ENCODE peak calls at places on chromosomes 6 and 20, in five cellular contexts. N, C, A, Z and I are unnamed samples.

GRCh38 chr20:20456736-20457135 is 88.8 kb downstream of the INSM1 start:
- DNase-seq in N (no peak), C (no peak), A (no peak), Z (no peak), I (no peak)

GRCh38 chr6:151014404-151015150 is 149.1 kb downstream of the MTHFD1L start:
- DNase-seq in N (peak; percentile 68), C (peak; percentile 57), A (peak; percentile 67), Z (peak; percentile 68), I (peak; percentile 54)

GRCh38 chr20:45735988-45736387 is 13.8 kb downstream of the SPINT4 start:
- DNase-seq in N (no peak), C (no peak), A (no peak), Z (no peak), I (no peak)

GRCh38 chr20:44748005-44748370 is 2.3 kb downstream of the KCNK15 start:
- DNase-seq in N (no peak), C (no peak), A (no peak), Z (no peak), I (no peak)

GRCh38 chr6:45661667-45662066 is 283.9 kb upstream of the SUPT3H start:
- DNase-seq in N (no peak), C (no peak), A (peak; percentile 45), Z (no peak), I (no peak)

GRCh38 chr6:73854998-73855718 is 159.2 kb downstream of the CD109 start:
- DNase-seq in N (peak; percentile 42), C (no peak), A (peak; percentile 58), Z (no peak), I (peak; percentile 49)

GRCh38 chr6:165834613-165835259 is 171.7 kb upstream of the PDE10A start:
- DNase-seq in N (peak; percentile 68), C (no peak), A (no peak), Z (peak; percentile 91), I (no peak)

GRCh38 chr20:39853664-39854063 is 835.4 kb downstream of the MAFB start:
- DNase-seq in N (no peak), C (no peak), A (no peak), Z (no peak), I (no peak)

GRCh38 chr6:38404355-38404754 is 235.4 kb downstream of the BTBD9 start:
- DNase-seq in N (no peak), C (no peak), A (peak; percentile 24), Z (no peak), I (no peak)

GRCh38 chr6:48109902-48110301 is 1.1 kb downstream of the PTCHD4 start:
- DNase-seq in N (no peak), C (no peak), A (no peak), Z (no peak), I (no peak)

GRCh38 chr20:48025061-48025515 is 239.8 kb upstream of the SULF2 start:
- DNase-seq in N (peak; percentile 29), C (no peak), A (peak; percentile 15), Z (no peak), I (no peak)

GRCh38 chr20:37922016-37922415 is 19.1 kb downstream of the VSTM2L start:
- DNase-seq in N (no peak), C (no peak), A (no peak), Z (no peak), I (no peak)

GRCh38 chr6:223763-224162 is 68.5 kb upstream of the DUSP22 start:
- DNase-seq in N (no peak), C (no peak), A (no peak), Z (no peak), I (no peak)

GRCh38 chr20:17555106-17555505 is 14.8 kb upstream of the DSTN start:
- DNase-seq in N (no peak), C (no peak), A (no peak), Z (no peak), I (no peak)

GRCh38 chr20:17545127-17545526 is 13.9 kb upstream of the BFSP1 start:
- DNase-seq in N (no peak), C (no peak), A (no peak), Z (no peak), I (no peak)

GRCh38 chr20:17543531-17543961 is 12.4 kb upstream of the BFSP1 start:
- DNase-seq in N (no peak), C (no peak), A (no peak), Z (no peak), I (no peak)

GRCh38 chr20:17549131-17549530 is 18.0 kb upstream of the BFSP1 start:
- DNase-seq in N (no peak), C (no peak), A (no peak), Z (no peak), I (no peak)
- H3K27ac ChIP-seq in N (no peak overlapping the region), C (no peak overlapping the region), A (no peak overlapping the region), Z (no peak overlapping the region), I (no peak overlapping the region)

GRCh38 chr6:2841264-2842138 is at the start of gene SERPINB1:
- DNase-seq in N (peak; percentile 90), C (peak; percentile 64), A (no peak), Z (peak; percentile 98), I (peak; percentile 69)
- H3K4me3 ChIP-seq in N (peak within 1 kb of the TSS; percentile 64), C (peak within 1 kb of the TSS; percentile 17), A (no peak within 1 kb of the TSS), Z (peak within 1 kb of the TSS; percentile 59), I (peak within 1 kb of the TSS; percentile 49)

DNA sequence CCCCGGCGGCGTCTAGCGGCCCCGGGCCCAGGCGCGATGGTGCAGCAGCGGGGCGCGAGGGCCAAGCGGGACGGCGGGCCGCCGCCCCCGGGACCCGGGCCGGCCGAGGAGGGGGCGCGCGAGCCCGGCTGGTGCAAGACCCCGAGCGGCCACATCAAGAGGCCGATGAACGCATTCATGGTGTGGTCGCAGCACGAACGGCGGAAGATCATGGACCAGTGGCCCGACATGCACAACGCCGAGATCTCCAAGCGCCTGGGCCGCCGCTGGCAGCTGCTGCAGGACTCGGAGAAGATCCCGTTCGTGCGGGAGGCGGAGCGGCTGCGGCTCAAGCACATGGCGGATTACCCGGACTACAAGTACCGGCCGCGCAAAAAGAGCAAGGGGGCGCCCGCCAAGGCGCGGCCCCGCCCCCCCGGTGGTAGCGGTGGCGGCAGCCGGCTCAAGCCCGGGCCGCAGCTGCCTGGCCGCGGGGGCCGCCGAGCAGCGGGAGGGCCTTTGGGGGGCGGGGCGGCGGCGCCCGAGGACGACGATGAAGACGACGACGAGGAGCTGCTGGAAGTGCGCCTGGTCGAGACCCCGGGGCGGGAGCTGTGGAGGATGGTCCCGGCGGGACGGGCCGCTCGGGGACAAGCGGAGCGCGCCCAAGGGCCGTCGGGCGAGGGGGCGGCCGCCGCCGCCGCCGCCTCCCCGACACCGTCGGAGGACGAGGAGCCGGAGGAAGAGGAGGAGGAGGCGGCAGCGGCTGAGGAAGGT is 715 bp downstream of the SOX12 start:
- DNase-seq in N (peak; percentile 57), C (peak; percentile 66), A (peak; percentile 84), Z (peak; percentile 80), I (peak; percentile 63)
- H3K4me1 ChIP-seq in N (peaks cover 27% of the 10 kb centered on the region), C (peaks cover 60% of the 10 kb centered on the region), A (peaks cover 36% of the 10 kb centered on the region), Z (peaks cover 43% of the 10 kb centered on the region), I (peaks cover 29% of the 10 kb centered on the region)

GRCh38 chr6:56652231-56652630 is 9.5 kb upstream of the DST start:
- DNase-seq in N (no peak), C (no peak), A (no peak), Z (no peak), I (no peak)

GRCh38 chr6:56650191-56650590 is 7.5 kb upstream of the DST start:
- DNase-seq in N (no peak), C (no peak), A (no peak), Z (no peak), I (no peak)

GRCh38 chr6:56655250-56655649 is 12.6 kb upstream of the DST start:
- DNase-seq in N (no peak), C (no peak), A (no peak), Z (no peak), I (no peak)

GRCh38 chr6:56655996-56656395 is 13.3 kb upstream of the DST start:
- DNase-seq in N (no peak), C (no peak), A (no peak), Z (no peak), I (no peak)

DNA sequence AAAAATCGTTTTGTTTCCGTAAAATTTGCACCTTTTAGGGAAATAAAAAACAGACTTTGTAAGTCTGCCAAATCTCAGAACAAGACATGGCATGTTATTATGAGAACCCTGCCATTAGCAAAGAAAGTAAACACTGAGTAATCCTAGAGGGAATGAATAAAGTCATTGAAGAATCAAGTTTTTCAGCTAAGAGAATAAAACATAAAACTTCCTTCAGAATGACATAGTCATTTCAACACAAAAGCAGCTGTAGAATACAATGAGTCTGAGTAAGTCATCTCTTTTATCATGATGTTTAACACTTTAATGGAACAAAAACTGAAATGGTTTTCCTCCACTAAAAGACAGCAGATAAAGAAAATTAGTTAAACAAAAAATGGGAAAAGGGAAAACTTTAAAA is 10.3 kb upstream of the DST start:
- DNase-seq in N (no peak), C (no peak), A (no peak), Z (no peak), I (no peak)
- H3K27ac ChIP-seq in N (peak overlapping the region; percentile 22), C (no peak overlapping the region), A (no peak overlapping the region), Z (no peak overlapping the region), I (no peak overlapping the region)

DNA sequence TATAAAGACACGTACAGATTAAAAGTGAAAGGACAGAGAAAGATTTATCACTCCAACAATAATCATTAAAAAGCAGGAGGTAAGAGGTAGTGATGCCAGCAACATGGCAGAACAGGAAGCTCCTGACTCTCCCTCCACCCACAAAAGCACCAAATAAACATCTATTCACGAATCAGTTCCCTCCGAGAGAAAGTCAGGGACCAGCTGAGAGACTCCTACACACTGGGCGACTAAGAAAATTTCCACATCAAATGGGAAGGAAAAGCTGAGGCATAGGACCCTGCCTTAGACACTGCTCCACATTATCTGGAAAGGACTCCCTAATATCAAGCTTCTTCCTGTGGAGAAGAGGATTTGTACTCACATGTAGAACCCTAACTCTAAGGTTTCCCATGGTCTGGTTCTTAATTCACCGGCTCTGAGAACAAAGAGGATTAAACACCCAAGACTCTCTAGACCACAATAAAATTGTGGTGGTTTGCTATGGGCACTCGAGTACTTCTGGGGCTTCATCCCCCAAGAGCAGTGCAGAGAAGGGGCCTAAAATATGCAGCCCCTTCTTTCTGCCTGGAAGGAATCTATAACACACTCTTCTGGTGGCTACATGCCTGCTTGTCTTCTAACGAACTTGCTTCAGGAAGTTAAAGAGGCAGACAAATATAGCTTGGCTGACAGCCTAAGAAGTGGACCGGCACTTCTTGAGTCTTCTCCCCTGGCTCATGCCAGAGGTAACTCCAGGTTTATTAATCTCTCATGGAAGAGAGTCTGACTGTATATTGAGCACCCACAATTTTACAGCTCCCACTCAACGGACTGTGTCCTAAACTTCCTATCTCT is 29.4 kb upstream of the ASF1A start:
- DNase-seq in N (no peak), C (no peak), A (no peak), Z (no peak), I (no peak)
- H3K4me3 ChIP-seq in N (no peak overlapping the region), C (no peak overlapping the region), A (no peak overlapping the region), Z (no peak overlapping the region), I (no peak overlapping the region)

GRCh38 chr6:136103763-136104311 is 146.3 kb downstream of the MTFR2 start:
- DNase-seq in N (peak; percentile 89), C (no peak), A (no peak), Z (no peak), I (no peak)
- H3K4me1 ChIP-seq in N (peaks cover 80% of the 10 kb centered on the region), C (no peaks in the 10 kb centered on the region), A (no peaks in the 10 kb centered on the region), Z (peaks cover 30% of the 10 kb centered on the region), I (no peaks in the 10 kb centered on the region)

DNA sequence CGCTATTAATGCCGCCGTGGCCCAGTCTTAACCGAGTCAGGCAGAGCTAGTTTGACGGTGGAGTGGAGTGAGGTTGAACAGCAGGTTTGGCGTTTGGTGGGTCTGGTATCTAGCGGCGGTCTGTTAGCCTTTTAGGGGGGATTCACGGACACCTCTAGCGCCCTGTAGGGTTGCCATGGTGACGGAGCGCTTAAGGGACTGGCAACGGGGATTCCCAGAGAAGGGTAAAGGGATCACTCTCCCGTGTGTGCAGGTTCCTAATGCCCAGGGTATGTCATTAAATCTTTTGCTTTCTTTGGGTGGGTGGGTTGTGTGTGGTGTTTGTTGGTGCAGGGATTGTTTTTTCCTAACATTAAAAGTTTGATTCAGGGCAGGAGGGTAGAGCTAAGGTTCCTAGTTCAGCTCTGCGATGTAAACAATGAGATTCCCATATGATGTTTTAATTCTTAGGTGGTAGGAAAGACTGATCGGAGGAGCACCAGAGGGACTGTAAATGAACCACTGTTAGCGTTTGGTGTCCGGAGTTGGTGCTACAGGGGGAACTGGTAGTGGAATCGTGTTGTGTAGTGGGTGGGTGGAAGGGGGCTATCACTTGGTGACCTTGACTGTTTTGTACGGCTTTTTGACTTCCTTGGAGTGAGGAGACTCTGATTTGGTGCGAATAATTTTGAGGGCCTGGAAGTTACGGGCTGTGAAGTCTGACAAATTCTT is 4.9 kb downstream of the BRD2 start:
- DNase-seq in N (peak; percentile 47), C (peak; percentile 48), A (peak; percentile 62), Z (no peak), I (peak; percentile 58)
- H3K27ac ChIP-seq in N (peak overlapping the region; percentile 100), C (peak overlapping the region; percentile 86), A (peak overlapping the region; percentile 99), Z (peak overlapping the region; percentile 76), I (peak overlapping the region; percentile 92)